ENCODE peak calls at places on chromosomes 5 and 9, in five cellular contexts. Y, N, V, I and C are unnamed samples.

GRCh38 chr9:93207326-93207814 is 23.4 kb downstream of the WNK2 start:
- DNase-seq in Y (no peak), V (no peak), I (no peak), N (no peak), C (no peak)

GRCh38 chr5:53376853-53377252 is 103.6 kb upstream of the FST start:
- DNase-seq in Y (no peak), N (no peak), V (no peak), I (no peak), C (no peak)

GRCh38 chr9:69200071-69200470 is 26.0 kb downstream of the TJP2 start:
- DNase-seq in N (peak), V (no peak), I (no peak), Y (no peak), C (no peak)

GRCh38 chr5:159094745-159095144 is 5.0 kb downstream of the EBF1 start:
- DNase-seq in V (peak), I (no peak), N (peak), Y (peak), C (no peak)

GRCh38 chr5:180668835-180669596 is 19.6 kb upstream of the FLT4 start:
- DNase-seq in V (no peak), N (no peak), Y (no peak), I (no peak), C (no peak)

GRCh38 chr5:150627731-150628545 is 12.5 kb upstream of the SYNPO start:
- DNase-seq in N (peak), V (no peak), I (no peak), Y (no peak), C (no peak)

GRCh38 chr5:69334793-69335268 is 2.2 kb upstream of the CCDC125 start:
- DNase-seq in V (peak), I (peak), Y (peak), N (peak), C (peak)

GRCh38 chr9:132703336-132703735 is 33.1 kb downstream of the GTF3C4 start:
- DNase-seq in Y (no peak), I (no peak), N (no peak), V (no peak), C (no peak)

GRCh38 chr9:136570191-136570845 is 24.5 kb upstream of the NOTCH1 start:
- DNase-seq in V (no peak), Y (no peak), I (no peak), N (no peak), C (no peak)

GRCh38 chr9:129624947-129625346 is 1.0 kb upstream of the NTMT1 start:
- DNase-seq in I (no peak), Y (no peak), V (no peak), N (peak), C (no peak)

GRCh38 chr9:37639874-37640273 is 10.9 kb upstream of the FRMPD1 start:
- DNase-seq in I (no peak), V (no peak), Y (no peak), N (no peak), C (no peak)

GRCh38 chr5:42767491-42768105 is 11.0 kb downstream of the CCDC152 start:
- DNase-seq in I (no peak), V (peak), N (peak), Y (no peak), C (no peak)

GRCh38 chr9:124835026-124835501 is 18.2 kb upstream of the WDR38 start:
- DNase-seq in V (peak), N (no peak), Y (no peak), I (no peak), C (no peak)

GRCh38 chr9:93058357-93059096 is at the start of gene SUSD3:
- DNase-seq in N (peak), Y (peak), I (peak), V (no peak), C (no peak)

GRCh38 chr5:50889790-50890189 is 223.4 kb downstream of the PARP8 start:
- DNase-seq in Y (no peak), N (peak), V (no peak), I (no peak), C (no peak)

GRCh38 chr5:179792612-179793469 is 945 bp upstream of the LTC4S start:
- DNase-seq in V (no peak), I (no peak), N (peak), Y (no peak), C (no peak)

GRCh38 chr9:88537743-88538055 is 2.7 kb downstream of the NXNL2 start:
- DNase-seq in N (peak), I (peak), V (no peak), Y (no peak), C (no peak)